ENCODE peak calls at places on chromosomes 3 and 15, in five cellular contexts. W, D, M, T and A are unnamed samples.

GRCh38 chr15:42101861-42102260 is 7.5 kb upstream of the PLA2G4D start:
- DNase-seq in W (no peak), D (no peak), M (no peak), T (no peak), A (no peak)

GRCh38 chr15:92048739-92049138 is 195.2 kb downstream of the SLCO3A1 start:
- DNase-seq in W (no peak), T (no peak), M (no peak), D (no peak), A (no peak)

GRCh38 chr3:179750720-179751328 is 98.0 kb downstream of the USP13 start:
- DNase-seq in D (no peak), T (peak), W (no peak), M (no peak), A (peak)

GRCh38 chr15:73120269-73120668 is 68.0 kb downstream of the NEO1 start:
- DNase-seq in T (no peak), D (no peak), M (no peak), W (no peak), A (no peak)

GRCh38 chr3:169746924-169747323 is 17.9 kb downstream of the TERC start:
- DNase-seq in T (peak), D (no peak), M (no peak), W (no peak), A (no peak)

GRCh38 chr3:53202331-53203015 is 41.5 kb downstream of the PRKCD start:
- DNase-seq in D (no peak), W (no peak), T (no peak), M (no peak), A (peak)

GRCh38 chr3:157856078-157856939 is 249.9 kb downstream of the SHOX2 start:
- DNase-seq in M (no peak), D (no peak), W (no peak), T (no peak), A (no peak)

GRCh38 chr3:120100711-120101110 is 6.5 kb upstream of the GSK3B start:
- DNase-seq in M (no peak), W (no peak), D (no peak), T (no peak), A (no peak)

GRCh38 chr15:69031013-69032001 is 16.8 kb downstream of the NOX5 start:
- DNase-seq in T (no peak), D (no peak), M (peak), W (no peak), A (peak)

GRCh38 chr3:136267235-136267634 is 17.1 kb downstream of the PCCB start:
- DNase-seq in W (no peak), M (no peak), T (no peak), D (no peak), A (no peak)

GRCh38 chr3:96213393-96213792 is 601.0 kb upstream of the EPHA6 start:
- DNase-seq in D (no peak), T (no peak), M (no peak), W (no peak), A (no peak)

GRCh38 chr15:87609474-87609873 is 647.1 kb downstream of the NTRK3 start:
- DNase-seq in M (no peak), T (peak), D (no peak), W (no peak), A (no peak)

GRCh38 chr3:33064929-33065328 is 32.0 kb downstream of the GLB1 start:
- DNase-seq in W (peak), M (no peak), T (no peak), D (no peak), A (no peak)

GRCh38 chr15:56176996-56177395 is 66.7 kb downstream of the RFX7 start:
- DNase-seq in W (no peak), D (no peak), T (no peak), M (no peak), A (no peak)

GRCh38 chr3:138124689-138125420 is 7.3 kb downstream of the A4GNT start:
- DNase-seq in W (no peak), D (no peak), M (no peak), T (peak), A (no peak)

GRCh38 chr3:129383292-129383860 is 45.1 kb downstream of the EFCAB12 start:
- DNase-seq in D (no peak), W (no peak), T (peak), M (peak), A (peak)

GRCh38 chr15:57694264-57694663 is 12.2 kb upstream of the POLR2M start:
- DNase-seq in D (no peak), W (no peak), M (no peak), T (no peak), A (no peak)

GRCh38 chr15:71080705-71081104 is 34.6 kb upstream of the THSD4 start:
- DNase-seq in M (no peak), T (peak), D (no peak), W (no peak), A (no peak)

GRCh38 chr15:22952826-22953579 is 27.2 kb downstream of the CYFIP1 start:
- DNase-seq in W (no peak), T (no peak), M (no peak), D (no peak), A (peak)

GRCh38 chr15:60328852-60329443 is 68.8 kb downstream of the ANXA2 start:
- DNase-seq in D (no peak), T (no peak), M (peak), W (no peak), A (peak)

GRCh38 chr3:27046346-27046745 is 322.8 kb downstream of the NEK10 start:
- DNase-seq in M (no peak), W (no peak), D (no peak), T (no peak), A (no peak)

GRCh38 chr3:158718490-158719170 is 13.6 kb downstream of the RARRES1 start:
- DNase-seq in M (no peak), D (no peak), T (no peak), W (no peak), A (no peak)

GRCh38 chr3:87082806-87083440 is 92.0 kb upstream of the VGLL3 start:
- DNase-seq in D (no peak), W (no peak), M (no peak), T (peak), A (peak)

GRCh38 chr3:24101676-24102168 is 156.6 kb downstream of the NR1D2 start:
- DNase-seq in M (no peak), D (no peak), T (no peak), W (no peak), A (no peak)

GRCh38 chr3:152452318-152452717 is 183.6 kb downstream of the MBNL1 start:
- DNase-seq in D (no peak), M (no peak), T (no peak), W (no peak), A (no peak)

GRCh38 chr3:16113704-16114103 is 60.8 kb upstream of the GALNT15 start:
- DNase-seq in M (no peak), T (no peak), D (no peak), W (no peak), A (no peak)

GRCh38 chr3:139289866-139290524 is 53.8 kb upstream of the MRPS22 start:
- DNase-seq in M (no peak), D (no peak), T (no peak), W (no peak), A (no peak)

GRCh38 chr3:125461896-125462295 is 58.1 kb downstream of the SNX4 start:
- DNase-seq in T (no peak), D (no peak), M (no peak), W (no peak), A (no peak)

GRCh38 chr3:187291512-187292132 is at the start of gene MASP1:
- DNase-seq in W (no peak), T (no peak), D (no peak), M (no peak), A (peak)